ENCODE peak calls at places on chromosomes 13 and 19, in nine cellular contexts. One of them, this sample, is unnamed.

GRCh38 chr13:31638577-31638976 is 100.7 kb upstream of the RXFP2 start:
- DNase-seq in heart right ventricle: peak
- DNase-seq in AG09319: no peak
- DNase-seq in mammary epithelial cell: peak
- DNase-seq in activated CD8-positive, alpha-beta T cell treated with anti-CD3 and anti-CD28 coated beads for 36 hours: no peak
- DNase-seq in neural crest cell: no peak
- DNase-seq in epithelial cell of esophagus: peak
- DNase-seq in right atrium auricular region: no peak
- DNase-seq in fibroblast of mammary gland: peak
- DNase-seq in this sample: no peak

GRCh38 chr13:46556380-46556779 is 3.4 kb downstream of the LRCH1 start:
- DNase-seq in heart right ventricle: no peak
- DNase-seq in AG09319: no peak
- DNase-seq in mammary epithelial cell: no peak
- DNase-seq in activated CD8-positive, alpha-beta T cell treated with anti-CD3 and anti-CD28 coated beads for 36 hours: no peak
- DNase-seq in neural crest cell: no peak
- DNase-seq in epithelial cell of esophagus: no peak
- DNase-seq in right atrium auricular region: no peak
- DNase-seq in fibroblast of mammary gland: no peak
- DNase-seq in this sample: no peak

GRCh38 chr13:31982540-31982939 is 49.0 kb upstream of the FRY start:
- DNase-seq in heart right ventricle: peak
- DNase-seq in AG09319: peak
- DNase-seq in mammary epithelial cell: peak
- DNase-seq in activated CD8-positive, alpha-beta T cell treated with anti-CD3 and anti-CD28 coated beads for 36 hours: peak
- DNase-seq in neural crest cell: no peak
- DNase-seq in epithelial cell of esophagus: peak
- DNase-seq in right atrium auricular region: peak
- DNase-seq in fibroblast of mammary gland: peak
- DNase-seq in this sample: no peak

GRCh38 chr13:107669356-107669755 is 546.0 kb downstream of the LIG4 start:
- DNase-seq in heart right ventricle: no peak
- DNase-seq in AG09319: no peak
- DNase-seq in mammary epithelial cell: peak
- DNase-seq in activated CD8-positive, alpha-beta T cell treated with anti-CD3 and anti-CD28 coated beads for 36 hours: no peak
- DNase-seq in neural crest cell: no peak
- DNase-seq in epithelial cell of esophagus: no peak
- DNase-seq in right atrium auricular region: no peak
- DNase-seq in fibroblast of mammary gland: peak
- DNase-seq in this sample: no peak

GRCh38 chr13:93217701-93218100 is 8.9 kb upstream of the GPC6 start:
- DNase-seq in heart right ventricle: no peak
- DNase-seq in AG09319: no peak
- DNase-seq in mammary epithelial cell: peak
- DNase-seq in activated CD8-positive, alpha-beta T cell treated with anti-CD3 and anti-CD28 coated beads for 36 hours: no peak
- DNase-seq in neural crest cell: no peak
- DNase-seq in epithelial cell of esophagus: peak
- DNase-seq in right atrium auricular region: no peak
- DNase-seq in fibroblast of mammary gland: peak
- DNase-seq in this sample: no peak

GRCh38 chr19:48735031-48735615 is 5.3 kb downstream of the RASIP1 start:
- DNase-seq in heart right ventricle: no peak
- DNase-seq in AG09319: no peak
- DNase-seq in mammary epithelial cell: no peak
- DNase-seq in activated CD8-positive, alpha-beta T cell treated with anti-CD3 and anti-CD28 coated beads for 36 hours: no peak
- DNase-seq in neural crest cell: peak
- DNase-seq in epithelial cell of esophagus: peak
- DNase-seq in right atrium auricular region: no peak
- DNase-seq in fibroblast of mammary gland: no peak
- DNase-seq in this sample: no peak

GRCh38 chr13:46541210-46541609 is 11.8 kb upstream of the LRCH1 start:
- DNase-seq in heart right ventricle: no peak
- DNase-seq in AG09319: no peak
- DNase-seq in mammary epithelial cell: no peak
- DNase-seq in activated CD8-positive, alpha-beta T cell treated with anti-CD3 and anti-CD28 coated beads for 36 hours: no peak
- DNase-seq in neural crest cell: no peak
- DNase-seq in epithelial cell of esophagus: peak
- DNase-seq in right atrium auricular region: no peak
- DNase-seq in fibroblast of mammary gland: no peak
- DNase-seq in this sample: no peak

GRCh38 chr19:17617807-17618192 is 62.4 kb downstream of the COLGALT1 start:
- DNase-seq in heart right ventricle: no peak
- DNase-seq in AG09319: no peak
- DNase-seq in mammary epithelial cell: no peak
- DNase-seq in activated CD8-positive, alpha-beta T cell treated with anti-CD3 and anti-CD28 coated beads for 36 hours: no peak
- DNase-seq in neural crest cell: no peak
- DNase-seq in epithelial cell of esophagus: no peak
- DNase-seq in right atrium auricular region: no peak
- DNase-seq in fibroblast of mammary gland: no peak
- DNase-seq in this sample: no peak

GRCh38 chr19:38838208-38838985 is 6.8 kb upstream of the ECH1 start:
- DNase-seq in heart right ventricle: no peak
- DNase-seq in AG09319: no peak
- DNase-seq in mammary epithelial cell: peak
- DNase-seq in activated CD8-positive, alpha-beta T cell treated with anti-CD3 and anti-CD28 coated beads for 36 hours: peak
- DNase-seq in neural crest cell: no peak
- DNase-seq in epithelial cell of esophagus: peak
- DNase-seq in right atrium auricular region: no peak
- DNase-seq in fibroblast of mammary gland: no peak
- DNase-seq in this sample: no peak

GRCh38 chr13:79314652-79315051 is 91.4 kb downstream of the RBM26 start:
- DNase-seq in heart right ventricle: no peak
- DNase-seq in AG09319: no peak
- DNase-seq in mammary epithelial cell: no peak
- DNase-seq in activated CD8-positive, alpha-beta T cell treated with anti-CD3 and anti-CD28 coated beads for 36 hours: no peak
- DNase-seq in neural crest cell: no peak
- DNase-seq in epithelial cell of esophagus: no peak
- DNase-seq in right atrium auricular region: no peak
- DNase-seq in fibroblast of mammary gland: no peak
- DNase-seq in this sample: no peak

GRCh38 chr19:7636691-7637373 is at the start of gene STXBP2:
- DNase-seq in heart right ventricle: no peak
- DNase-seq in AG09319: no peak
- DNase-seq in mammary epithelial cell: peak
- DNase-seq in activated CD8-positive, alpha-beta T cell treated with anti-CD3 and anti-CD28 coated beads for 36 hours: peak
- DNase-seq in neural crest cell: no peak
- DNase-seq in epithelial cell of esophagus: peak
- DNase-seq in right atrium auricular region: no peak
- DNase-seq in fibroblast of mammary gland: no peak
- DNase-seq in this sample: peak

GRCh38 chr19:36420961-36421748 is 2.7 kb upstream of the ZFP82 start:
- DNase-seq in heart right ventricle: peak
- DNase-seq in AG09319: no peak
- DNase-seq in mammary epithelial cell: peak
- DNase-seq in activated CD8-positive, alpha-beta T cell treated with anti-CD3 and anti-CD28 coated beads for 36 hours: no peak
- DNase-seq in neural crest cell: no peak
- DNase-seq in epithelial cell of esophagus: peak
- DNase-seq in right atrium auricular region: no peak
- DNase-seq in fibroblast of mammary gland: peak
- DNase-seq in this sample: no peak

GRCh38 chr13:48849515-48849914 is 126.2 kb upstream of the FNDC3A start:
- DNase-seq in heart right ventricle: no peak
- DNase-seq in AG09319: no peak
- DNase-seq in mammary epithelial cell: no peak
- DNase-seq in activated CD8-positive, alpha-beta T cell treated with anti-CD3 and anti-CD28 coated beads for 36 hours: no peak
- DNase-seq in neural crest cell: no peak
- DNase-seq in epithelial cell of esophagus: no peak
- DNase-seq in right atrium auricular region: no peak
- DNase-seq in fibroblast of mammary gland: no peak
- DNase-seq in this sample: no peak

GRCh38 chr19:2335848-2336247 is 7.4 kb downstream of the SPPL2B start:
- DNase-seq in heart right ventricle: no peak
- DNase-seq in AG09319: no peak
- DNase-seq in mammary epithelial cell: no peak
- DNase-seq in activated CD8-positive, alpha-beta T cell treated with anti-CD3 and anti-CD28 coated beads for 36 hours: no peak
- DNase-seq in neural crest cell: no peak
- DNase-seq in epithelial cell of esophagus: no peak
- DNase-seq in right atrium auricular region: no peak
- DNase-seq in fibroblast of mammary gland: no peak
- DNase-seq in this sample: no peak

GRCh38 chr19:2336528-2337328 is 8.2 kb downstream of the SPPL2B start:
- DNase-seq in heart right ventricle: no peak
- DNase-seq in AG09319: no peak
- DNase-seq in mammary epithelial cell: no peak
- DNase-seq in activated CD8-positive, alpha-beta T cell treated with anti-CD3 and anti-CD28 coated beads for 36 hours: no peak
- DNase-seq in neural crest cell: no peak
- DNase-seq in epithelial cell of esophagus: no peak
- DNase-seq in right atrium auricular region: no peak
- DNase-seq in fibroblast of mammary gland: no peak
- DNase-seq in this sample: no peak

GRCh38 chr19:2338055-2338615 is 9.7 kb downstream of the SPPL2B start:
- DNase-seq in heart right ventricle: no peak
- DNase-seq in AG09319: no peak
- DNase-seq in mammary epithelial cell: no peak
- DNase-seq in activated CD8-positive, alpha-beta T cell treated with anti-CD3 and anti-CD28 coated beads for 36 hours: no peak
- DNase-seq in neural crest cell: no peak
- DNase-seq in epithelial cell of esophagus: no peak
- DNase-seq in right atrium auricular region: no peak
- DNase-seq in fibroblast of mammary gland: no peak
- DNase-seq in this sample: no peak

GRCh38 chr19:2338751-2339643 is 10.5 kb downstream of the SPPL2B start:
- DNase-seq in heart right ventricle: no peak
- DNase-seq in AG09319: no peak
- DNase-seq in mammary epithelial cell: no peak
- DNase-seq in activated CD8-positive, alpha-beta T cell treated with anti-CD3 and anti-CD28 coated beads for 36 hours: no peak
- DNase-seq in neural crest cell: no peak
- DNase-seq in epithelial cell of esophagus: no peak
- DNase-seq in right atrium auricular region: no peak
- DNase-seq in fibroblast of mammary gland: no peak
- DNase-seq in this sample: no peak

DNA sequence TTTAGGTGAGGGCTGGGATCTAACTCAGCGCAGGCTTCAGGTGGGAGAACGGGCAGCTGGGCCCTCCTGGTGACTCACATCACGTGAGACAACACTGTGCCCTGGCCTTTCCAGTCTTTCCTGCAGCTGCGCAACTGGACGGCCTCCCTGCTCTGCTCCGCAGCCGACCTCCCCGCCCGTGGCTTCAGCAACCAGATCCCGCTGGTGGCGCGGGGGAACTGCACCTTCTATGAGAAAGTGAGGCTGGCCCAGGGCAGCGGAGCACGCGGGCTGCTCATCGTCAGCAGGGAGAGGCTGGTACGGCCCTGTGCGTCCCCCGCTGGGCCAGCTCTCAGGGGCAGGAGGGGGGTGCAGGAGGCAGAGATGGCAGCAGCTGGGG is 8.8 kb downstream of the SPPL2B start:
- DNase-seq in heart right ventricle: no peak
- DNase-seq in AG09319: no peak
- DNase-seq in mammary epithelial cell: no peak
- DNase-seq in activated CD8-positive, alpha-beta T cell treated with anti-CD3 and anti-CD28 coated beads for 36 hours: no peak
- DNase-seq in neural crest cell: peak
- DNase-seq in epithelial cell of esophagus: peak
- DNase-seq in right atrium auricular region: no peak
- DNase-seq in fibroblast of mammary gland: peak
- DNase-seq in this sample: no peak
- TF ChIP-seq CTCF in heart right ventricle: no peak
- TF ChIP-seq CTCF in AG09319: no peak
- TF ChIP-seq CTCF in mammary epithelial cell: no peak
- TF ChIP-seq CTCF in activated CD8-positive, alpha-beta T cell treated with anti-CD3 and anti-CD28 coated beads for 36 hours: no peak
- TF ChIP-seq CTCF in neural crest cell: peak
- TF ChIP-seq CTCF in epithelial cell of esophagus: peak
- TF ChIP-seq CTCF in right atrium auricular region: no peak
- TF ChIP-seq CTCF in fibroblast of mammary gland: peak
- TF ChIP-seq CTCF in this sample: peak

GRCh38 chr13:76745246-76746200 is 140.7 kb downstream of the KCTD12 start:
- DNase-seq in heart right ventricle: no peak
- DNase-seq in AG09319: no peak
- DNase-seq in mammary epithelial cell: no peak
- DNase-seq in activated CD8-positive, alpha-beta T cell treated with anti-CD3 and anti-CD28 coated beads for 36 hours: no peak
- DNase-seq in neural crest cell: no peak
- DNase-seq in epithelial cell of esophagus: no peak
- DNase-seq in right atrium auricular region: no peak
- DNase-seq in fibroblast of mammary gland: no peak
- DNase-seq in this sample: no peak

GRCh38 chr13:76754414-76754813 is 131.8 kb downstream of the KCTD12 start:
- DNase-seq in heart right ventricle: peak
- DNase-seq in AG09319: no peak
- DNase-seq in mammary epithelial cell: peak
- DNase-seq in activated CD8-positive, alpha-beta T cell treated with anti-CD3 and anti-CD28 coated beads for 36 hours: no peak
- DNase-seq in neural crest cell: no peak
- DNase-seq in epithelial cell of esophagus: peak
- DNase-seq in right atrium auricular region: no peak
- DNase-seq in fibroblast of mammary gland: peak
- DNase-seq in this sample: no peak

DNA sequence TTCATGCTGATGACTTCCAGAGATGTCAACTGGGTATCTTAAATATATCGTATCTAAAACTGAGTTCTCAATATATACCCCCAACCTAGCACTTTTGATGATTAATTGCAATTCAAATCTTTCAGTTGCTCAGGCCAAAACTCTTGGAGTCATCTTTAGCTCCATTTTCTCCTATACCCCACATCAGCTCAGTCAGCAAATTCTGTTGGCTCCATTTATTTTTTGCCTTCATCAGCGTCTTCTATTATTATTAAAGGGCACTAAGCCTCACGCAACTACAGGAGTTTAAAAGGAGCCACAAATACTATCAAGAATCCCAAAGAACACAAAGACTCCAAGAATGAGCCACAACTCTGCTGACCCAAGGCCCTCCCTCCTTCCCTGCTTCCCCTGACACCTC is 134.9 kb downstream of the KCTD12 start:
- DNase-seq in heart right ventricle: no peak
- DNase-seq in AG09319: no peak
- DNase-seq in mammary epithelial cell: no peak
- DNase-seq in activated CD8-positive, alpha-beta T cell treated with anti-CD3 and anti-CD28 coated beads for 36 hours: no peak
- DNase-seq in neural crest cell: no peak
- DNase-seq in epithelial cell of esophagus: no peak
- DNase-seq in right atrium auricular region: no peak
- DNase-seq in fibroblast of mammary gland: no peak
- DNase-seq in this sample: no peak
- TF ChIP-seq CTCF in heart right ventricle: no peak
- TF ChIP-seq CTCF in AG09319: no peak
- TF ChIP-seq CTCF in mammary epithelial cell: no peak
- TF ChIP-seq CTCF in activated CD8-positive, alpha-beta T cell treated with anti-CD3 and anti-CD28 coated beads for 36 hours: no peak
- TF ChIP-seq CTCF in neural crest cell: no peak
- TF ChIP-seq CTCF in epithelial cell of esophagus: no peak
- TF ChIP-seq CTCF in right atrium auricular region: no peak
- TF ChIP-seq CTCF in fibroblast of mammary gland: no peak
- TF ChIP-seq CTCF in this sample: no peak

GRCh38 chr13:76307157-76307556 is 579.0 kb downstream of the KCTD12 start:
- DNase-seq in heart right ventricle: no peak
- DNase-seq in AG09319: no peak
- DNase-seq in mammary epithelial cell: no peak
- DNase-seq in activated CD8-positive, alpha-beta T cell treated with anti-CD3 and anti-CD28 coated beads for 36 hours: no peak
- DNase-seq in neural crest cell: no peak
- DNase-seq in epithelial cell of esophagus: no peak
- DNase-seq in right atrium auricular region: no peak
- DNase-seq in fibroblast of mammary gland: no peak
- DNase-seq in this sample: no peak
- TF ChIP-seq CTCF in heart right ventricle: peak
- TF ChIP-seq CTCF in AG09319: no peak
- TF ChIP-seq CTCF in mammary epithelial cell: no peak
- TF ChIP-seq CTCF in activated CD8-positive, alpha-beta T cell treated with anti-CD3 and anti-CD28 coated beads for 36 hours: no peak
- TF ChIP-seq CTCF in neural crest cell: no peak
- TF ChIP-seq CTCF in epithelial cell of esophagus: no peak
- TF ChIP-seq CTCF in right atrium auricular region: no peak
- TF ChIP-seq CTCF in fibroblast of mammary gland: no peak
- TF ChIP-seq CTCF in this sample: no peak

DNA sequence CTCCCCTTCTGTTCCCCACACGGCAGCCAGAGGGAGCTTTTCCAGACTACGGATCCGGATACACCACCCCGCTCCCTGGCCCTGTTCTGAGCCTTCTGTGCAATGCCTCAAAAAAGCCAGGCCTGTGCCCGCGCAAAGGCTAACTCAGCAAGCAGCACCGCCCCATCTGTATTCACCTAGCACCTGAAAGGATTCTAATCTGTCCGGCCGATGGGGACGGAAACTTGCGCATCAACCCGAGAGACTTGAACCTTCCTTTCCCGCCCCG is 589 bp downstream of the ZBTB45 start:
- DNase-seq in heart right ventricle: peak
- DNase-seq in AG09319: peak
- DNase-seq in mammary epithelial cell: peak
- DNase-seq in activated CD8-positive, alpha-beta T cell treated with anti-CD3 and anti-CD28 coated beads for 36 hours: peak
- DNase-seq in neural crest cell: peak
- DNase-seq in epithelial cell of esophagus: peak
- DNase-seq in right atrium auricular region: peak
- DNase-seq in fibroblast of mammary gland: peak
- DNase-seq in this sample: peak
- TF ChIP-seq CTCF in heart right ventricle: peak
- TF ChIP-seq CTCF in AG09319: peak
- TF ChIP-seq CTCF in mammary epithelial cell: peak
- TF ChIP-seq CTCF in activated CD8-positive, alpha-beta T cell treated with anti-CD3 and anti-CD28 coated beads for 36 hours: no peak
- TF ChIP-seq CTCF in neural crest cell: peak
- TF ChIP-seq CTCF in epithelial cell of esophagus: peak
- TF ChIP-seq CTCF in right atrium auricular region: no peak
- TF ChIP-seq CTCF in fibroblast of mammary gland: peak
- TF ChIP-seq CTCF in this sample: peak